ENCODE peak calls at places on chromosomes 12 and 14, in five cellular contexts. K, U, R, W and V are unnamed samples.

GRCh38 chr12:56719056-56719455 is 6.0 kb downstream of the NACA start:
- DNase-seq in K (no peak), U (no peak), R (no peak), W (no peak), V (no peak)

GRCh38 chr14:75286313-75286712 is 7.7 kb downstream of the FOS start:
- DNase-seq in K (no peak), U (no peak), R (no peak), W (no peak), V (no peak)

GRCh38 chr14:104600141-104600643 is 4.4 kb downstream of the TMEM179 start:
- DNase-seq in K (no peak), U (peak; percentile 70), R (no peak), W (no peak), V (peak; percentile 15)

GRCh38 chr14:90938615-90939014 is 121.8 kb downstream of the RPS6KA5 start:
- DNase-seq in K (no peak), U (no peak), R (no peak), W (no peak), V (no peak)

GRCh38 chr12:74171478-74171909 is 366.1 kb upstream of the ATXN7L3B start:
- DNase-seq in K (no peak), U (no peak), R (no peak), W (no peak), V (no peak)

GRCh38 chr12:124917135-124917840 is 2.8 kb upstream of the UBC start:
- DNase-seq in K (peak; percentile 100), U (peak; percentile 98), R (peak; percentile 73), W (peak; percentile 100), V (no peak)

GRCh38 chr12:48956279-48957140 is 777 bp downstream of the ARF3 start:
- DNase-seq in K (peak; percentile 95), U (peak; percentile 81), R (no peak), W (peak; percentile 96), V (no peak)

GRCh38 chr12:105822131-105823103 is 316.3 kb downstream of the NUAK1 start:
- DNase-seq in K (no peak), U (no peak), R (no peak), W (no peak), V (no peak)

GRCh38 chr12:25775968-25776367 is 182.5 kb upstream of the RASSF8 start:
- DNase-seq in K (peak; percentile 81), U (no peak), R (no peak), W (peak; percentile 79), V (no peak)

GRCh38 chr12:124053855-124054254 is 80.8 kb downstream of the ZNF664 start:
- DNase-seq in K (peak; percentile 61), U (peak; percentile 77), R (no peak), W (peak; percentile 73), V (no peak)

GRCh38 chr12:46266869-46267617 is 1.8 kb downstream of the SLC38A1 start:
- DNase-seq in K (peak; percentile 43), U (peak; percentile 72), R (peak; percentile 45), W (peak; percentile 57), V (no peak)

GRCh38 chr12:46964496-46965098 is 114.8 kb upstream of the PCED1B start:
- DNase-seq in K (peak; percentile 29), U (no peak), R (no peak), W (peak; percentile 59), V (no peak)

GRCh38 chr12:6946033-6946919 is 2.5 kb downstream of the C12orf57 start:
- DNase-seq in K (no peak), U (no peak), R (peak; percentile 62), W (no peak), V (no peak)

GRCh38 chr14:51865953-51866747 is 5.7 kb downstream of the GNG2 start:
- DNase-seq in K (no peak), U (no peak), R (no peak), W (no peak), V (no peak)

GRCh38 chr14:97707603-97708002 is 910.4 kb downstream of the VRK1 start:
- DNase-seq in K (no peak), U (no peak), R (no peak), W (no peak), V (no peak)

GRCh38 chr12:103249614-103250013 is 246.2 kb downstream of the C12orf42 start:
- DNase-seq in K (no peak), U (no peak), R (no peak), W (no peak), V (no peak)

GRCh38 chr14:80434574-80435321 is 223.4 kb upstream of the DIO2 start:
- DNase-seq in K (peak; percentile 17), U (no peak), R (no peak), W (peak; percentile 51), V (no peak)

GRCh38 chr12:94100254-94100653 is 48.1 kb upstream of the PLXNC1 start:
- DNase-seq in K (peak; percentile 67), U (no peak), R (no peak), W (peak; percentile 82), V (no peak)